ENCODE peak calls at places on chromosomes 13 and 19, in eight cellular contexts. C is IMR-90, E is lung, S is AG09309, O is breast epithelium, A is neural progenitor cell, W is cardiac muscle cell, D is left lung. Z is an unnamed sample.

GRCh38 chr19:51654783-51655182 is 8.2 kb upstream of the SIGLEC14 start:
- DNase-seq in S (no peak), W (no peak), A (no peak), D (no peak), O (no peak), E (no peak), C (no peak), Z (no peak)

GRCh38 chr13:99200433-99201167 is at the start of gene UBAC2:
- DNase-seq in W (peak; percentile 97), A (peak; percentile 98), O (peak; percentile 94), D (peak; percentile 95), E (peak; percentile 93), S (peak; percentile 62), C (peak; percentile 91), Z (peak; percentile 81)

GRCh38 chr13:29369060-29369743 is 226.3 kb downstream of the SLC7A1 start:
- DNase-seq in E (no peak), A (peak; percentile 76), S (no peak), C (peak; percentile 34), W (peak; percentile 73), O (no peak), D (no peak), Z (no peak)

GRCh38 chr13:27861165-27861564 is 58.6 kb upstream of the PDX1 start:
- DNase-seq in W (no peak), S (no peak), O (no peak), D (no peak), E (no peak), A (no peak), C (no peak), Z (no peak)

GRCh38 chr13:112648966-112649690 is 40.7 kb upstream of the ATP11A start:
- DNase-seq in A (no peak), E (no peak), C (no peak), S (no peak), W (no peak), O (peak; percentile 15), D (no peak), Z (no peak)

GRCh38 chr13:107867701-107868661 is 347.4 kb downstream of the LIG4 start:
- DNase-seq in C (peak; percentile 57), O (no peak), W (peak; percentile 70), S (no peak), E (no peak), A (peak; percentile 83), D (no peak), Z (no peak)

GRCh38 chr19:33273881-33274662 is 28.3 kb downstream of the CEBPA start:
- DNase-seq in W (no peak), S (peak; percentile 92), O (peak; percentile 65), E (peak; percentile 76), A (no peak), C (peak; percentile 84), D (peak; percentile 82), Z (peak; percentile 62)

GRCh38 chr13:25992076-25992475 is 59.7 kb downstream of the SHISA2 start:
- DNase-seq in C (no peak), S (no peak), O (no peak), E (no peak), D (no peak), W (no peak), A (no peak), Z (no peak)

GRCh38 chr13:91346848-91347211 is 657 bp upstream of the MIR17HG start:
- DNase-seq in E (no peak), W (peak; percentile 45), A (peak; percentile 51), D (peak; percentile 34), O (no peak), S (no peak), C (no peak), Z (no peak)

DNA sequence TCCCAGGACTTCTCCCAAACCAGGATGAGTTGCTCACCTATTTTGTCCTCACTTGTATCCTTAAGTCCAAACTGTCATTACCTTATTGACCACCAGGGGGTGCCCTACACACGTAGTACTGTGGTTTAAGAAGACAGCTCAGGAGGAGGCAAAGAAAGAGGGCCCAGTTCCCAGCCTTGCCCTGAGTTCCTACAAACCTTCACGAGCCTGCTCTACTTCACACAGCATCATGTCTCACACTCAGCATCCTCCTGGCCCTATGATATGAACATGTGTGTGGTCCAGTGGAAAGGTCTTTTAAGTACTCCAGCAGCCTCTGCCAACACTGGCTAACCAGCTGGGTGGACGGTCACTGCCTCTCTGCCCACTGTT is 8.1 kb upstream of the ZNF784 start:
- DNase-seq in E (peak; percentile 94), S (peak; percentile 89), W (peak; percentile 96), O (peak; percentile 80), D (peak; percentile 80), A (peak; percentile 97), C (peak; percentile 96), Z (peak; percentile 92)
- TF ChIP-seq CTCF in E (peak; percentile 95), S (peak; percentile 77), W (peak; percentile 82), O (peak; percentile 93), D (peak; percentile 86), A (peak; percentile 91), C (peak; percentile 85), Z (peak; percentile 81)

DNA sequence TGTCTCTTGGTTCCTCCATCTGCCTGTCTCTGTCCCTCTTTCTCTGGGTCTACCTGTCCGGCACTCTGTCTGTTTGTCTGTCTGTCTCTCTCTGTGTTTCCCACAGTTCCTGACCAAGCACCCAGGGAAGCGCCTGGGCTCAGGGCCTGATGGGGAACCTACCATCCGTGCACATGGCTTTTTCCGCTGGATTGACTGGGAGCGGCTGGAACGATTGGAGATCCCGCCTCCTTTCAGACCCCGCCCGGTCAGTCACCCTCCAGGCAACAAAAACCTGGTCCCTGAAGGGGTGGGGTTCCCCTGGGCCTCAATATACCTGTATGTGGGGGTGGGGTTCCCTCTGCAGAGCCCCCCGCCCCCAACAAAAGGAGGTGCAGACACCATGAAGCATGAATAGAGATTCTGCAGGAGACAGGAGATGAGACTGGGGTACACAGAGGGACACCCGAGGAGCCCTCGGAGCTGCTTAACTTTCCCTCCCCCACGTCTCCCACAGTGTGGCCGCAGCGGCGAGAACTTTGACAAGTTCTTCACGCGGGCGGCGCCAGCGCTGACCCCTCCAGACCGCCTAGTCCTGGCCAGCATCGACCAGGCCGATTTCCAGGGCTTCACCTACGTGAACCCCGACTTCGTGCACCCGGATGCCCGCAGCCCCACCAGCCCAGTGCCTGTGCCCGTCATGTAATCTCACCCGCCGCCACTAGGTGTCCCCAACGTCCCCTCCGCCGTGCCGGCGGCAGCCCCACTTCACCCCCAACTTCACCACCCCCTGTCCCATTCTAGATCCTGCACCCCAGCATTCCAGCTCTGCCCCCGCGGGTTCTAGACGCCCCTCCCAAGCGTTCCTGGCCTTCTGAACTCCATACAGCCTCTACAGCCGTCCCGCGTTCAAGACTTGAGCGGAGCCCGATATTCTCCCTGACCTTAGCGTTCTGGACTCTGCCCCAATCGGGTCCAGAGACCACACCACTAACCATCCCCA is 2.6 kb upstream of the CACNG7 start:
- DNase-seq in D (peak; percentile 52), S (no peak), A (peak; percentile 71), W (peak; percentile 41), C (no peak), O (no peak), E (peak; percentile 51), Z (no peak)
- TF ChIP-seq CTCF in D (peak; percentile 91), S (peak; percentile 90), A (peak; percentile 81), W (peak; percentile 86), C (peak; percentile 70), O (peak; percentile 51), E (peak; percentile 53), Z (peak; percentile 75)

GRCh38 chr19:1655992-1656608 is 3.7 kb upstream of the TCF3 start:
- DNase-seq in S (no peak), D (no peak), W (no peak), E (no peak), A (no peak), C (no peak), O (no peak), Z (no peak)

GRCh38 chr19:1661995-1662394 is 9.6 kb upstream of the TCF3 start:
- DNase-seq in W (no peak), O (no peak), E (no peak), C (no peak), A (no peak), S (no peak), D (no peak), Z (no peak)

GRCh38 chr19:1656988-1657536 is 4.6 kb upstream of the TCF3 start:
- DNase-seq in S (no peak), E (no peak), C (no peak), W (no peak), A (no peak), D (no peak), O (no peak), Z (no peak)

GRCh38 chr19:1657632-1658445 is 5.4 kb upstream of the TCF3 start:
- DNase-seq in O (peak; percentile 93), D (no peak), C (no peak), S (no peak), E (no peak), A (no peak), W (no peak), Z (no peak)

GRCh38 chr19:1658446-1659433 is 6.3 kb upstream of the TCF3 start:
- DNase-seq in O (no peak), C (no peak), E (no peak), S (no peak), W (no peak), A (no peak), D (no peak), Z (no peak)
- TF ChIP-seq CTCF in O (no peak), C (no peak), E (no peak), S (no peak), W (no peak), A (no peak), D (no peak), Z (no peak)

DNA sequence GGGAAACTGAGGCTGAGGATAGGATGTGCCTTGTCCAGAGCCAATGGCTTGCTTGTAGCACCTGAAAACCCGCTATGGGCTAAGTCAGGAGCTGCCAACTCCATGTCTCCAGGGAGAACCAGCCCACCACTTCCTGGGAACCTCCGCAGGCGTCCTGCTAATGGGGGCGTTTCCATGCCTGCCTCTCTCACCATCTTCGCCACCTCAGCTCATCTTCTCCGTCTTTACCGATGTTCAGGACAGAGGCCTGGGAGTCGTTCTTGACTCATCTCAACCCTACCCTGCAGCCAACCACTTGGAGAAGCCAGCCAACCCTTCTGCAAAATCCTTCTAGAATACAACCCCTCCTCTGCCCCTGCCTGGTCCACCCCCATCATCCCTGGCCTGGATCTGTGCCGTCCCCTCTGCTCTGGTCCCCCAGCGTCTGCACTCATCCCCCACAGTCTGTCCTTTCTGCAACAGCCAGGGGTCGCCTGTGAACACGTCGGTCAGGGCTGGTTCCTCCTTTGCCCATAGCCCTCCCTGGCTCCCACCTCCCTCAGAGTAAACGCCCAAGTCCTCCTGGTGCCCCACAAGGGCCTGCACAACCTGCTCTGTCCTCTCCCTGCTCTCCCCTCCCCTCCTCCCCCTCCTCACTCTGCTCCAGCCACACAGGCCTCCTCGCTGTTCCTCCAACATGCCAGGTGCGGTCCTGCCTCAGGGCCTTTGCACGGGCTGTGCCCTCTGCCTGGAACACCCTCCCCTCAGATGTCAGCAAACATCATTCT is 31.0 kb downstream of the PTPRS start:
- DNase-seq in O (no peak), W (no peak), D (no peak), S (no peak), A (no peak), C (no peak), E (no peak), Z (no peak)
- TF ChIP-seq CTCF in O (no peak), W (peak; percentile 11), D (no peak), S (no peak), A (no peak), C (peak; percentile 3), E (no peak), Z (no peak)

Z was measured in AG09319.